ENCODE peak calls at places on chromosomes 11 and 22, in four cellular contexts. E is H1, D is K562, J is HepG2. R is an unnamed sample.

GRCh38 chr11:31996159-31996881 is 94.6 kb upstream of the RCN1 start:
- DNase-seq in D (no peak), E (no peak), J (no peak), R (no peak)

GRCh38 chr11:38824573-38824972 is 2226.5 kb upstream of the RAG2 start:
- DNase-seq in D (no peak), J (peak; percentile 8), E (no peak), R (no peak)

GRCh38 chr11:11039249-11039965 is 181.6 kb upstream of the ZBED5 start:
- DNase-seq in D (no peak), J (no peak), E (no peak), R (no peak)

GRCh38 chr22:27493797-27494196 is 307.8 kb downstream of the MN1 start:
- DNase-seq in E (no peak), D (no peak), J (no peak), R (no peak)

GRCh38 chr11:85988780-85989179 is 80.1 kb downstream of the PICALM start:
- DNase-seq in D (no peak), J (no peak), E (no peak), R (no peak)

GRCh38 chr11:17502630-17503029 is 26.0 kb upstream of the ABCC8 start:
- DNase-seq in D (no peak), E (no peak), J (no peak), R (no peak)

GRCh38 chr11:57290288-57290687 is 34.5 kb downstream of the TNKS1BP1 start:
- DNase-seq in J (no peak), D (no peak), E (no peak), R (no peak)

GRCh38 chr11:125680747-125681146 is at the start of gene ACRV1:
- DNase-seq in D (no peak), J (no peak), E (no peak), R (no peak)

GRCh38 chr22:40076702-40077645 is 82.2 kb downstream of the FAM83F start:
- DNase-seq in D (no peak), E (no peak), J (no peak), R (no peak)

GRCh38 chr22:36727927-36728488 is 24.5 kb upstream of the CACNG2 start:
- DNase-seq in J (no peak), D (no peak), E (no peak), R (no peak)

GRCh38 chr11:2779499-2779980 is 79.7 kb upstream of the KCNQ1OT1 start:
- DNase-seq in J (no peak), E (no peak), D (peak; percentile 72), R (no peak)

GRCh38 chr11:48064306-48064705 is 83.9 kb downstream of the PTPRJ start:
- DNase-seq in J (no peak), D (no peak), E (no peak), R (no peak)

GRCh38 chr11:1936781-1937615 is 10.1 kb upstream of the MRPL23 start:
- DNase-seq in E (no peak), D (no peak), J (no peak), R (peak; percentile 8)

GRCh38 chr11:6387811-6388599 is 2.3 kb upstream of the SMPD1 start:
- DNase-seq in J (peak; percentile 51), E (no peak), D (no peak), R (no peak)

GRCh38 chr11:47352556-47352955 is at the start of gene MYBPC3:
- DNase-seq in D (no peak), J (no peak), E (no peak), R (no peak)

GRCh38 chr11:27158763-27159679 is 118.4 kb downstream of the BBOX1 start:
- DNase-seq in E (peak; percentile 33), D (peak; percentile 44), J (peak; percentile 69), R (peak; percentile 47)

GRCh38 chr11:9906043-9906791 is 242.3 kb downstream of the SWAP70 start:
- DNase-seq in D (no peak), J (peak; percentile 56), E (peak; percentile 60), R (no peak)

GRCh38 chr11:2671748-2672147 is 28.0 kb downstream of the KCNQ1OT1 start:
- DNase-seq in J (no peak), D (no peak), E (no peak), R (no peak)

GRCh38 chr11:46520971-46521745 is 72.7 kb downstream of the AMBRA1 start:
- DNase-seq in J (no peak), D (no peak), E (no peak), R (no peak)

GRCh38 chr11:81237139-81237538 is 1496.5 kb downstream of the FAM181B start:
- DNase-seq in E (no peak), D (no peak), J (peak; percentile 49), R (no peak)

GRCh38 chr11:12470236-12470635 is 92.9 kb downstream of the PARVA start:
- DNase-seq in J (no peak), E (no peak), D (no peak), R (no peak)

GRCh38 chr11:63520606-63521170 is 14.8 kb downstream of the LGALS12 start:
- DNase-seq in J (no peak), E (no peak), D (no peak), R (no peak)

GRCh38 chr22:40466976-40467375 is 96.6 kb downstream of the SGSM3 start:
- DNase-seq in D (no peak), E (no peak), J (no peak), R (no peak)

GRCh38 chr11:29527391-29527936 is 489.4 kb downstream of the KCNA4 start:
- DNase-seq in J (peak; percentile 35), D (no peak), E (no peak), R (no peak)

GRCh38 chr11:8067929-8068575 is 13.0 kb upstream of the TUB start:
- DNase-seq in D (no peak), E (no peak), J (no peak), R (no peak)

GRCh38 chr11:36540998-36541397 is 26.8 kb upstream of the RAG1 start:
- DNase-seq in E (peak; percentile 31), D (no peak), J (peak; percentile 32), R (peak; percentile 25)

GRCh38 chr22:38296372-38296771 is 20.9 kb downstream of the CSNK1E start:
- DNase-seq in E (no peak), D (no peak), J (no peak), R (no peak)

GRCh38 chr22:38300197-38300945 is 16.9 kb downstream of the CSNK1E start:
- DNase-seq in J (no peak), E (no peak), D (no peak), R (no peak)

GRCh38 chr22:38298312-38299000 is 18.8 kb downstream of the CSNK1E start:
- DNase-seq in J (no peak), D (no peak), E (no peak), R (peak; percentile 63)

GRCh38 chr22:38299758-38300157 is 17.5 kb downstream of the CSNK1E start:
- DNase-seq in D (no peak), J (no peak), E (no peak), R (no peak)

DNA sequence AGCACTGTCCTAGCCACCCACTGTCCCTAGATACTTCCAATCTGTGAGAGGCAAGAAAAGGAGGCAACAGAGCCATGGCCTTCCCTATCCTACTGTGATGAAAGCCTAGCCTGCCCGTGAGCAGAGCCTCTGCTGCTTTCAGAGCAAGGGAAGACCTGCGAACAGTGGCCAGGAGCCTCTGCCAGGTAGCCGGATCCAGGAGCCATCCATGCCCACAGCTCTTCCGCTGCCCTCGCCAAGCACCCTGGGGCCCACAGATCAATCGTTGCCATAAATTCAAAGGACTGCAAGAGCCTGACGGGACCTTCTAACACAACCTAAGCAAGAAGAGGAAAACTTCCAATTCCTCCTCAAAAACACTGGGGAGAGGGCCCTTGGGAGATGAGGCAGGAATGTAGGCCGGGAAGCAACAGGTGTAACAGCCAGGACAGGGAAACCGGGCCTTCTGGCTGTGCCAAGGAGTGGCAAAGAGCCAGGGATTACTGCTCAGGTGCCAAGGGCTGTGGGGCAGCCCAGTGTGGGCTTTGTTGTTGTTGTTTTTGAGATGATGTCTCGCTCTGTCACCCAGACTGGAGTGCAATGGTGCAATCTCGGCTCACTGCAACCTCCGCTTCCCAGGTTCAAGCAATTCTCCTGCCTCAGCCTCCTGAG is 18.1 kb downstream of the CSNK1E start:
- DNase-seq in D (no peak), E (no peak), J (no peak), R (no peak)
- TF ChIP-seq SP1 in D (no peak), E (no peak), J (no peak), R (no peak)

DNA sequence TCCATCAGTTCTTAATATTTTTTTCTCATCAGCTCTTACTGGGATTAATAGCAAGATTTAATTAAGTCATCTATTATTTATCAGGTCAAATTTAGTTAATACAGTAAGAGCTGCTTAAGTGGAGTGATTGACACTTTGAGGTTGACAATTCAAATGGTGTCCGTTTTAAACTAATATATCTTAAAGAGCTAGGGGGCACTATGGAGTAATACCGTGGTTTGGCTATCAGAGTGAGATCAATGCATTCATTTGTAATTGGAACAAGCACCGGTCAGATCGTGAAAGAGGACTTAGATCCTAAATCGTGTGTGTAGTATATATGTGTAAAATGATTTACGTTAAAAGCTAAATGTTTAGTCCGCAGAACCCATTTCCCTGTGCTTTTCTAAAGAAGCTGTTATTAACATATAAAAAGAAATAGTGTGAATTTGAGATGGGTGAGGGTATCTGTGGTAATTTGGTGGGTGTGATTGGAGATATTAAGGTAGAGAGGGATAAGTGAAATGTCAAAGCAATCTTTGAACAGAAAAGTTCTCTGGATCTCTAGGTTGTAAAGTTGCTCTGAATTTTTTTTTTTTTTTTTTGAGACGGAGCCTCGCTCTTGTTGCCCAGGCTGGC is 2.3 kb downstream of the SIK2 start:
- DNase-seq in E (no peak), D (peak; percentile 45), J (peak; percentile 61), R (no peak)
- TF ChIP-seq JUN in E (no peak), D (no peak), J (no peak), R (no peak)

GRCh38 chr11:134330611-134331564 is 900 bp upstream of the GLB1L2 start:
- DNase-seq in E (no peak), J (peak; percentile 15), D (no peak), R (no peak)

GRCh38 chr11:134333312-134333711 is 1.5 kb downstream of the GLB1L2 start:
- DNase-seq in D (no peak), J (no peak), E (no peak), R (no peak)

GRCh38 chr11:134332782-134333181 is 994 bp downstream of the GLB1L2 start:
- DNase-seq in D (no peak), E (no peak), J (no peak), R (no peak)

GRCh38 chr11:134331565-134332188 is at the start of gene GLB1L2:
- DNase-seq in J (peak; percentile 35), D (peak; percentile 99), E (no peak), R (peak; percentile 87)

DNA sequence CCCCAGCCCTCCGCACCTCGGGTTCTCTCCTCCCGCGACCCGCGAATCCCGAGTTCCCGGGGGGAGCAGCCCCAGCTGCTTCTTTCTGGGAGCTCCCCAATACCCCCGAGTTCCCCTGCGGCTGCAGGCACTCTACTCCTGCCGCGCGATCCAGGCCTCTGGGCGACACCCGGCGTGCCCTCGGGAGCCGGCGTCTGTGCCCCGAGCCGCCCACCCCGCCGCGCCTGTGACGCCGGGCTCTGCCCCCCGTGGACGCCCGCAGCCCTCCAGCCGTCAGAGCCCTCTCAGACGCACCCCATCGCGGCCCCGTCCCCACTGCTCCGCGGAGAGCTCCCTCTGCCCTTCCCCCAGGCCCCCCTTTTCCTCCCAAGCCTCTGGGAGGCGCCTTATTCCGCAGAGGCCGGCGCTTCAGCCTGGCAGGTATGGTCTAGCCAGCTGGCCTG is 422 bp downstream of the GLB1L2 start:
- DNase-seq in D (peak; percentile 60), J (no peak), E (no peak), R (peak; percentile 58)
- TF ChIP-seq SP1 in D (no peak), J (no peak), E (no peak), R (no peak)

GRCh38 chr11:79078999-79079398 is 361.8 kb downstream of the TENM4 start:
- DNase-seq in D (no peak), J (no peak), E (no peak), R (no peak)

GRCh38 chr11:79074547-79074946 is 366.3 kb downstream of the TENM4 start:
- DNase-seq in E (no peak), J (no peak), D (no peak), R (no peak)

GRCh38 chr11:79077684-79078379 is 363.0 kb downstream of the TENM4 start:
- DNase-seq in J (no peak), E (no peak), D (no peak), R (no peak)

GRCh38 chr11:79080506-79080905 is 360.3 kb downstream of the TENM4 start:
- DNase-seq in E (no peak), J (no peak), D (no peak), R (no peak)

GRCh38 chr11:79076526-79077115 is 364.2 kb downstream of the TENM4 start:
- DNase-seq in D (peak; percentile 55), E (no peak), J (peak; percentile 30), R (peak; percentile 55)
- TF ChIP-seq JUN in D (no peak), E (no peak), J (no peak), R (no peak)